ENCODE peak calls at places on chromosomes 5 and 9, in six cellular contexts. G, T, B, J, A and Q are unnamed samples.
A peak's percentile ranks its signal among the peaks of the same experiment; 100 is the strongest.

GRCh38 chr5:113034182-113034773 is 57.7 kb downstream of the DCP2 start:
- DNase-seq in G (no peak), T (peak; percentile 70), B (peak; percentile 6), J (peak; percentile 17), A (peak; percentile 61), Q (peak; percentile 87)

GRCh38 chr9:84485539-84485938 is 145.0 kb upstream of the SLC28A3 start:
- DNase-seq in G (no peak), T (no peak), B (no peak), J (no peak), A (no peak), Q (no peak)

GRCh38 chr5:148794729-148795590 is 31.5 kb upstream of the ADRB2 start:
- DNase-seq in G (no peak), T (peak; percentile 56), B (no peak), J (no peak), A (no peak), Q (no peak)

GRCh38 chr9:130185494-130186005 is 13.3 kb downstream of the NCS1 start:
- DNase-seq in G (no peak), T (no peak), B (no peak), J (no peak), A (peak; percentile 71), Q (no peak)

GRCh38 chr5:140554454-140554853 is 2.8 kb downstream of the SRA1 start:
- DNase-seq in G (no peak), T (no peak), B (no peak), J (no peak), A (no peak), Q (no peak)

GRCh38 chr5:73654861-73655318 is 28.9 kb downstream of the ARHGEF28 start:
- DNase-seq in G (no peak), T (no peak), B (no peak), J (no peak), A (no peak), Q (no peak)

GRCh38 chr9:99003308-99003707 is 59.6 kb downstream of the COL15A1 start:
- DNase-seq in G (no peak), T (no peak), B (no peak), J (no peak), A (no peak), Q (peak; percentile 28)

GRCh38 chr5:132104561-132104960 is 31.0 kb downstream of the CSF2 start:
- DNase-seq in G (no peak), T (no peak), B (no peak), J (no peak), A (no peak), Q (no peak)

GRCh38 chr9:21141427-21141882 is at the start of gene IFNW1:
- DNase-seq in G (no peak), T (no peak), B (peak; percentile 20), J (no peak), A (no peak), Q (peak; percentile 58)

GRCh38 chr9:23123048-23123632 is 676.5 kb downstream of the DMRTA1 start:
- DNase-seq in G (no peak), T (no peak), B (no peak), J (no peak), A (peak; percentile 69), Q (peak; percentile 74)

GRCh38 chr9:98251554-98251953 is 3.9 kb downstream of the TBC1D2 start:
- DNase-seq in G (no peak), T (no peak), B (no peak), J (no peak), A (no peak), Q (peak; percentile 51)

GRCh38 chr5:180128671-180129261 is 57.2 kb upstream of the RNF130 start:
- DNase-seq in G (no peak), T (no peak), B (no peak), J (no peak), A (no peak), Q (no peak)

GRCh38 chr5:126422994-126423788 is at the start of gene GRAMD2B:
- DNase-seq in G (peak; percentile 68), T (peak; percentile 81), B (peak; percentile 74), J (peak; percentile 79), A (peak; percentile 88), Q (peak; percentile 94)

GRCh38 chr5:108371263-108371662 is 10.6 kb downstream of the FBXL17 start:
- DNase-seq in G (no peak), T (no peak), B (no peak), J (no peak), A (no peak), Q (no peak)

GRCh38 chr5:141476132-141476909 is 555 bp downstream of the PCDHGC3 start:
- DNase-seq in G (no peak), T (peak; percentile 64), B (peak; percentile 48), J (no peak), A (peak; percentile 75), Q (peak; percentile 78)

GRCh38 chr9:105242557-105242956 is 1.9 kb upstream of the SLC44A1 start:
- DNase-seq in G (no peak), T (no peak), B (no peak), J (no peak), A (no peak), Q (no peak)

GRCh38 chr5:172545291-172545761 is 91.0 kb upstream of the SH3PXD2B start:
- DNase-seq in G (no peak), T (no peak), B (no peak), J (no peak), A (no peak), Q (peak; percentile 33)

GRCh38 chr5:61649971-61650370 is 317.9 kb downstream of the ZSWIM6 start:
- DNase-seq in G (no peak), T (no peak), B (no peak), J (no peak), A (no peak), Q (no peak)

GRCh38 chr5:32326216-32326772 is 13.6 kb upstream of the MTMR12 start:
- DNase-seq in G (no peak), T (no peak), B (no peak), J (no peak), A (no peak), Q (no peak)

GRCh38 chr9:127202461-127203139 is 62.0 kb upstream of the GARNL3 start:
- DNase-seq in G (no peak), T (no peak), B (no peak), J (no peak), A (no peak), Q (no peak)

GRCh38 chr5:88583471-88583870 is 299.5 kb downstream of the MEF2C start:
- DNase-seq in G (no peak), T (no peak), B (no peak), J (no peak), A (no peak), Q (no peak)